ENCODE peak calls at places on chromosome 11, in four cellular contexts. P is aorta, O is lung, T is colonic mucosa. J is an unnamed sample.

GRCh38 chr11:45651841-45652745 is 13.3 kb downstream of the CHST1 start:
- DNase-seq in O (no peak), T (peak; percentile 9), P (peak; percentile 63), J (no peak)

GRCh38 chr11:124961972-124962609 is 8.1 kb downstream of the CCDC15 start:
- DNase-seq in P (no peak), O (no peak), T (peak; percentile 23), J (no peak)

GRCh38 chr11:127071606-127072005 is 71.0 kb upstream of the KIRREL3 start:
- DNase-seq in T (no peak), P (no peak), O (no peak), J (no peak)

GRCh38 chr11:27390959-27391326 is 27.9 kb upstream of the CCDC34 start:
- DNase-seq in P (no peak), O (no peak), T (no peak), J (no peak)

GRCh38 chr11:20464566-20464965 is 77.0 kb downstream of the PRMT3 start:
- DNase-seq in T (no peak), O (no peak), P (no peak), J (no peak)

GRCh38 chr11:58513747-58514367 is 6.0 kb upstream of the OR5B21 start:
- DNase-seq in O (no peak), T (peak; percentile 25), P (no peak), J (peak; percentile 60)

GRCh38 chr11:79437981-79438630 is 2.7 kb downstream of the TENM4 start:
- DNase-seq in O (no peak), T (peak; percentile 18), P (peak; percentile 75), J (no peak)

GRCh38 chr11:128365044-128365443 is 222.3 kb downstream of the ETS1 start:
- DNase-seq in T (no peak), P (no peak), O (no peak), J (no peak)

GRCh38 chr11:12771875-12772274 is 97.7 kb downstream of the TEAD1 start:
- DNase-seq in P (no peak), T (no peak), O (no peak), J (no peak)

GRCh38 chr11:122721964-122722266 is 66.4 kb downstream of the UBASH3B start:
- DNase-seq in O (no peak), T (no peak), P (no peak), J (no peak)

GRCh38 chr11:101187748-101188147 is 58.1 kb upstream of the PGR start:
- DNase-seq in T (no peak), P (no peak), O (no peak), J (no peak)
- H3K4me3 ChIP-seq in T (no peak overlapping the region), P (no peak overlapping the region), O (no peak overlapping the region), J (no peak overlapping the region)

GRCh38 chr11:68667511-68668253 is 16.7 kb upstream of the GAL start:
- DNase-seq in T (no peak), O (no peak), P (no peak), J (no peak)
- H3K4me1 ChIP-seq in T (no peaks in the 10 kb centered on the region), O (no peaks in the 10 kb centered on the region), P (no peaks in the 10 kb centered on the region), J (no peaks in the 10 kb centered on the region)

GRCh38 chr11:65390099-65390941 is 3.9 kb downstream of the FRMD8 start:
- DNase-seq in P (no peak), T (no peak), O (no peak), J (no peak)
- H3K27ac ChIP-seq in P (no peak overlapping the region), T (peak overlapping the region; percentile 22), O (peak overlapping the region; percentile 78), J (peak overlapping the region; percentile 70)

DNA sequence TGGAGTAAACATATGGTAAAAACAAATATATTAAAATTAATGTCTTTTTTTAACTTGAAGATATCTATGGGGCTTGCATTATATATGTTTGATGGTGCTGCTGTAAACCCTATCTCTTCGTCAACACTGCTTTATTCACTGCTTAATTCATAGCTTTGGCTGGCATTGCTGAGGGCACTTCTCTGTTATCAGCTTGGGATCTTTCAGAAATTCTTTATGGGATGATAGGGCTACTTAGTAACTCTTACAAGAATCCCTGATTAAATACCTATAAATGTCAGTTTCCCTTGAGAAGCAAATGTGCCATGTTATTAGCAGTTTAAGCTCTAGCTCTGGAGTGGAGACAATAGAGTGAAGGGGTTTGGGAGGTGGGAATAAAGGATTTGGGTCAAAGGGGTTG is 112.3 kb downstream of the SWAP70 start:
- DNase-seq in O (no peak), T (no peak), P (no peak), J (no peak)
- H3K4me3 ChIP-seq in O (no peak overlapping the region), T (no peak overlapping the region), P (no peak overlapping the region), J (no peak overlapping the region)

GRCh38 chr11:70303070-70303469 is 32.6 kb downstream of the PPFIA1 start:
- DNase-seq in O (no peak), P (peak; percentile 79), T (no peak), J (no peak)
- H3K4me1 ChIP-seq in O (peaks cover 10% of the 10 kb centered on the region), P (peaks cover 3% of the 10 kb centered on the region), T (no peaks in the 10 kb centered on the region), J (peaks cover 8% of the 10 kb centered on the region)

DNA sequence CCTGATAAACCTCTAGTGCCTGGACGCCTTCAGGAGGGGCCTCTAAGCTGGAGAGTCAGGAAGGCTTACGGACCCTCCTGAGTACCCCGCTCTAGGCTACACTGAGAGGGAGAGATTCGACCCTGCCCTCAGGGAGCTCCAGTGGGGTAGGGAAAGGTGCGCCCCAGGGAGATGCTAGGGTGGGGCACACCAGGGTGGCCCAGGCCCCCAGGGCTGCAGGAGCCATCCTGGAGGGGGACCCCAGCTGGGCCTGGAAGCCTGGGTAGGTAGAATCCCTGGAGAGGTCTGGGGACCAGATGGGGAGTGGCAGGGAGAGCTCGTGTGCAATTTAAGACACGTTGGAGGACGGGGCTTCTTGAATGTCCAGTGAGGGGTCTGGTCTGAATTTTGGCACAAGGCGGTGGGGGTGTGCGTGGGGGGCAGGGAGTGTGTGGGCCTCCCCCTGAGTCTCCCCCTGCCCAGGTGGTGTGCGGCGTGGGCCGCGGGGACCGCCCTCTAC is 4.7 kb downstream of the CARNS1 start:
- DNase-seq in P (no peak), O (no peak), T (no peak), J (no peak)
- H3K27ac ChIP-seq in P (peak overlapping the region; percentile 19), O (peak overlapping the region; percentile 92), T (peak overlapping the region; percentile 88), J (peak overlapping the region; percentile 95)

GRCh38 chr11:789951-790350 is at the start of gene CEND1:
- DNase-seq in P (no peak), T (no peak), O (no peak), J (no peak)
- H3K4me3 ChIP-seq in P (no peak within 1 kb of the TSS), T (no peak within 1 kb of the TSS), O (no peak within 1 kb of the TSS), J (no peak within 1 kb of the TSS)

DNA sequence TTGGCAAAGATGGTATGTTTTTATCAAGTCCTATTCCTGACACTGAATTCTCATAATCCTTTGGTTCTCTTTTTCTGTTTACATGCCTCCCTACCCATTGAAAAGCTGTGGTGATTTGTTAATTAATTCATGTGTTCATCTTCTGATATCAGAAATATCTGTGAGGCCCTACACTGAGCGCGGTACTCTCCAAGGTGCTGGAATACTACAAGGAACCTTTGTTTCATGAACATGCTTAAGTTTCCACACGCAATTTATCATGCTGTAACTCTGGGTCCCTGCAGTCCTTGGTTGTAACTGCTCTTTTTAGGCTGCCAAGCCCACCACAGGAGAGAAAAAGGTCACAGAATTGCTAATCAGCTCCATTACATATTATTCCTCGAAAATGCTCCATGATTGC is 331.8 kb downstream of the FAT3 start:
- DNase-seq in O (no peak), P (no peak), T (no peak), J (no peak)
- H3K4me1 ChIP-seq in O (no peaks in the 10 kb centered on the region), P (no peaks in the 10 kb centered on the region), T (no peaks in the 10 kb centered on the region), J (no peaks in the 10 kb centered on the region)

GRCh38 chr11:86738615-86739014 is 61.7 kb upstream of the PRSS23 start:
- DNase-seq in P (no peak), O (no peak), T (no peak), J (no peak)

GRCh38 chr11:86742436-86742805 is 57.9 kb upstream of the PRSS23 start:
- DNase-seq in P (no peak), O (no peak), T (no peak), J (no peak)

GRCh38 chr11:86740628-86741488 is 59.5 kb upstream of the PRSS23 start:
- DNase-seq in T (peak; percentile 31), O (peak; percentile 62), P (no peak), J (peak; percentile 24)

GRCh38 chr11:86743223-86744118 is 56.9 kb upstream of the PRSS23 start:
- DNase-seq in P (peak; percentile 81), O (peak; percentile 67), T (peak; percentile 27), J (no peak)

GRCh38 chr11:86741489-86742435 is 58.6 kb upstream of the PRSS23 start:
- DNase-seq in O (no peak), P (no peak), T (no peak), J (no peak)
- H3K27ac ChIP-seq in O (peak overlapping the region; percentile 94), P (peak overlapping the region; percentile 94), T (peak overlapping the region; percentile 56), J (peak overlapping the region; percentile 88)

J was measured in pancreas.